ENCODE peak calls at places on chromosomes 4 and X, in five cellular contexts. Z is A549; E is NCI-H1092 treated with DMSO at 0.1 percent for 48 hours; T is WTC11; N is stimulated activated CD4-positive, alpha-beta T cell treated with anti-CD3 and anti-CD28 coated beads, Interleukin-2, amount 100 ng/mL, for 48 hours. R is an unnamed sample.

GRCh38 chr4:24278693-24279092 is 305.7 kb downstream of the DHX15 start:
- DNase-seq in Z (no peak), E (no peak), T (no peak), N (no peak), R (no peak)

GRCh38 chr4:174362340-174362739 is 78.6 kb downstream of the CEP44 start:
- DNase-seq in T (no peak), Z (no peak), E (no peak), N (no peak), R (no peak)

GRCh38 chr4:112284166-112284565 is 1.5 kb downstream of the TIFA start:
- DNase-seq in T (no peak), Z (no peak), N (no peak), E (no peak), R (no peak)

GRCh38 chrX:71989768-71990167 is 79.1 kb downstream of the NHSL2 start:
- DNase-seq in T (no peak), N (no peak), Z (peak; percentile 44), E (no peak), R (no peak)

GRCh38 chr4:174628206-174628605 is 105.9 kb upstream of the HPGD start:
- DNase-seq in Z (no peak), E (no peak), T (no peak), N (no peak), R (no peak)

GRCh38 chrX:17078031-17078730 is 131.7 kb downstream of the REPS2 start:
- DNase-seq in E (no peak), Z (no peak), T (no peak), N (no peak), R (no peak)

GRCh38 chr4:161601011-161601410 is 562.8 kb downstream of the FSTL5 start:
- DNase-seq in N (no peak), E (no peak), T (no peak), Z (no peak), R (no peak)

GRCh38 chrX:30144971-30145731 is 70.2 kb upstream of the MAGEB2 start:
- DNase-seq in Z (no peak), T (no peak), E (no peak), N (no peak), R (no peak)

GRCh38 chr4:93157984-93158383 is 670.6 kb upstream of the ATOH1 start:
- DNase-seq in Z (peak; percentile 1), N (no peak), T (no peak), E (no peak), R (no peak)

GRCh38 chr4:3252831-3253641 is 4.1 kb downstream of the MSANTD1 start:
- DNase-seq in N (no peak), E (no peak), T (peak; percentile 10), Z (no peak), R (no peak)

GRCh38 chr4:110108470-110108869 is 89.9 kb downstream of the ELOVL6 start:
- DNase-seq in T (no peak), E (no peak), N (no peak), Z (no peak), R (no peak)

GRCh38 chr4:102640669-102641068 is 120.1 kb downstream of the MANBA start:
- DNase-seq in Z (no peak), N (no peak), E (no peak), T (no peak), R (no peak)

GRCh38 chr4:187602339-187603092 is 393.1 kb upstream of the ZFP42 start:
- DNase-seq in N (no peak), E (no peak), Z (no peak), T (no peak), R (no peak)

GRCh38 chrX:9707306-9708015 is 58.2 kb downstream of the GPR143 start:
- DNase-seq in Z (no peak), N (no peak), E (no peak), T (no peak), R (no peak)